ENCODE peak calls at places on chromosomes 3 and 15, in six cellular contexts. C is HCT116, V is PC-3, O is HepG2, Y is K562, X is fibroblast of lung. B is an unnamed sample.

GRCh38 chr3:55780913-55781312 is 293.8 kb upstream of the WNT5A start:
- DNase-seq in C (no peak), V (no peak), O (no peak), Y (no peak), X (no peak), B (no peak)

GRCh38 chr3:181017690-181018089 is 28.2 kb upstream of the DNAJC19 start:
- DNase-seq in C (no peak), V (no peak), O (no peak), Y (no peak), X (peak; percentile 25), B (peak; percentile 12)

GRCh38 chr15:32802296-32802936 is 84.6 kb downstream of the GREM1 start:
- DNase-seq in C (no peak), V (peak; percentile 95), O (no peak), Y (no peak), X (peak; percentile 99), B (peak; percentile 99)

GRCh38 chr15:67472957-67473356 is 48.0 kb upstream of the C15orf61 start:
- DNase-seq in C (no peak), V (no peak), O (no peak), Y (no peak), X (peak; percentile 36), B (peak; percentile 19)

GRCh38 chr3:24678441-24678865 is 183.8 kb upstream of the THRB start:
- DNase-seq in C (no peak), V (peak; percentile 93), O (no peak), Y (no peak), X (peak; percentile 96), B (peak; percentile 96)

GRCh38 chr3:189457201-189457607 is 174.0 kb upstream of the TP63 start:
- DNase-seq in C (no peak), V (peak; percentile 50), O (no peak), Y (no peak), X (peak; percentile 71), B (peak; percentile 69)

GRCh38 chr3:53328750-53329149 is 18.6 kb downstream of the DCP1A start:
- DNase-seq in C (no peak), V (no peak), O (no peak), Y (peak; percentile 29), X (peak; percentile 62), B (peak; percentile 52)

GRCh38 chr15:96166223-96167200 is 164.0 kb upstream of the NR2F2 start:
- DNase-seq in C (no peak), V (no peak), O (no peak), Y (no peak), X (peak; percentile 14), B (peak; percentile 10)

GRCh38 chr15:70627734-70628541 is 135.4 kb downstream of the UACA start:
- DNase-seq in C (no peak), V (no peak), O (no peak), Y (no peak), X (peak; percentile 65), B (peak; percentile 56)

GRCh38 chr15:44319385-44319784 is 30.9 kb downstream of the GOLM2 start:
- DNase-seq in C (no peak), V (no peak), O (no peak), Y (no peak), X (no peak), B (no peak)

GRCh38 chr3:40985195-40985594 is 214.1 kb upstream of the CTNNB1 start:
- DNase-seq in C (no peak), V (no peak), O (no peak), Y (no peak), X (no peak), B (no peak)

GRCh38 chr3:159586587-159587202 is 401.9 kb upstream of the IL12A start:
- DNase-seq in C (peak; percentile 29), V (peak; percentile 71), O (peak; percentile 9), Y (no peak), X (peak; percentile 59), B (peak; percentile 36)

GRCh38 chr3:120497318-120497717 is 46.5 kb upstream of the FSTL1 start:
- DNase-seq in C (no peak), V (peak; percentile 98), O (no peak), Y (no peak), X (peak; percentile 98), B (peak; percentile 98)

GRCh38 chr3:141109761-141110160 is 58.6 kb downstream of the SPSB4 start:
- DNase-seq in C (no peak), V (no peak), O (no peak), Y (no peak), X (no peak), B (no peak)

GRCh38 chr3:54427951-54428871 is 305.9 kb downstream of the CACNA2D3 start:
- DNase-seq in C (peak; percentile 36), V (peak; percentile 70), O (peak; percentile 28), Y (peak; percentile 37), X (peak; percentile 81), B (peak; percentile 80)

GRCh38 chr3:179658584-179658983 is 5.7 kb downstream of the USP13 start:
- DNase-seq in C (no peak), V (no peak), O (no peak), Y (no peak), X (no peak), B (no peak)

GRCh38 chr3:29138171-29138570 is 142.7 kb upstream of the RBMS3 start:
- DNase-seq in C (no peak), V (no peak), O (no peak), Y (no peak), X (no peak), B (no peak)

GRCh38 chr15:59280855-59281254 is 74.2 kb downstream of the LDHAL6B start:
- DNase-seq in C (no peak), V (no peak), O (no peak), Y (no peak), X (no peak), B (no peak)

GRCh38 chr3:183560607-183561006 is 5.1 kb upstream of the KLHL6 start:
- DNase-seq in C (no peak), V (peak; percentile 10), O (no peak), Y (no peak), X (no peak), B (no peak)

GRCh38 chr15:67124111-67124510 is 58.7 kb downstream of the SMAD3 start:
- DNase-seq in C (no peak), V (no peak), O (no peak), Y (no peak), X (no peak), B (no peak)

GRCh38 chr15:64246364-64247189 is 83.8 kb upstream of the PPIB start:
- DNase-seq in C (peak; percentile 87), V (peak; percentile 77), O (peak; percentile 61), Y (peak; percentile 80), X (peak; percentile 95), B (peak; percentile 94)

GRCh38 chr3:118960876-118961275 is 73.8 kb downstream of the IGSF11 start:
- DNase-seq in C (no peak), V (peak; percentile 53), O (no peak), Y (peak; percentile 16), X (peak; percentile 5), B (peak; percentile 2)

GRCh38 chr3:113496924-113497323 is 18.0 kb downstream of the SPICE1 start:
- DNase-seq in C (no peak), V (peak; percentile 39), O (no peak), Y (no peak), X (peak; percentile 36), B (no peak)

GRCh38 chr3:107956991-107957467 is 133.8 kb downstream of the CD47 start:
- DNase-seq in C (no peak), V (no peak), O (no peak), Y (no peak), X (peak; percentile 31), B (peak; percentile 18)

GRCh38 chr15:68204776-68205557 is at the start of gene CALML4:
- DNase-seq in C (no peak), V (peak; percentile 39), O (peak; percentile 74), Y (no peak), X (peak; percentile 47), B (peak; percentile 23)

GRCh38 chr15:39285066-39285465 is 295.8 kb upstream of the THBS1 start:
- DNase-seq in C (no peak), V (no peak), O (no peak), Y (no peak), X (peak; percentile 88), B (peak; percentile 86)

GRCh38 chr3:123104550-123104949 is 37.7 kb downstream of the PDIA5 start:
- DNase-seq in C (no peak), V (peak; percentile 44), O (no peak), Y (no peak), X (peak; percentile 72), B (peak; percentile 64)

GRCh38 chr15:25171856-25172687 is 217.3 kb downstream of the SNRPN start:
- DNase-seq in C (no peak), V (no peak), O (no peak), Y (no peak), X (no peak), B (no peak)

GRCh38 chr3:13483286-13483685 is 3.2 kb downstream of the HDAC11 start:
- DNase-seq in C (no peak), V (no peak), O (no peak), Y (peak; percentile 23), X (no peak), B (no peak)

GRCh38 chr3:172056416-172056815 is 17.0 kb downstream of the FNDC3B start:
- DNase-seq in C (no peak), V (no peak), O (no peak), Y (no peak), X (no peak), B (no peak)
- H4K20me1 ChIP-seq in C (peaks cover 4% of the 10 kb centered on the region), V (peaks cover 69% of the 10 kb centered on the region), O (peaks cover 94% of the 10 kb centered on the region), Y (peaks cover 5% of the 10 kb centered on the region), X (peaks cover 3% of the 10 kb centered on the region), B (peaks cover 94% of the 10 kb centered on the region)

GRCh38 chr15:74798388-74799254 is 14.0 kb upstream of the LMAN1L start:
- DNase-seq in C (no peak), V (no peak), O (no peak), Y (no peak), X (no peak), B (no peak)
- H3K36me3 ChIP-seq in C (peaks cover 11% of the 10 kb centered on the region), V (peaks cover 26% of the 10 kb centered on the region), O (peaks cover 20% of the 10 kb centered on the region), Y (peaks cover 72% of the 10 kb centered on the region), X (peaks cover 24% of the 10 kb centered on the region), B (peaks cover 6% of the 10 kb centered on the region)

GRCh38 chr15:74784426-74784825 is 2.5 kb downstream of the CSK start:
- DNase-seq in C (no peak), V (no peak), O (no peak), Y (no peak), X (no peak), B (no peak)
- H4K20me1 ChIP-seq in C (peaks cover 3% of the 10 kb centered on the region), V (peaks cover 16% of the 10 kb centered on the region), O (peaks cover 17% of the 10 kb centered on the region), Y (peaks cover 25% of the 10 kb centered on the region), X (no peaks in the 10 kb centered on the region), B (peaks cover 70% of the 10 kb centered on the region)

GRCh38 chr15:74653426-74654082 is 37.9 kb downstream of the CLK3 start:
- DNase-seq in C (peak; percentile 27), V (peak; percentile 84), O (no peak), Y (no peak), X (peak; percentile 88), B (peak; percentile 85)

GRCh38 chr15:74657846-74658245 is 38.0 kb downstream of the EDC3 start:
- DNase-seq in C (no peak), V (no peak), O (no peak), Y (peak; percentile 37), X (peak; percentile 83), B (peak; percentile 74)

GRCh38 chr15:74656935-74657535 is 38.8 kb downstream of the EDC3 start:
- DNase-seq in C (no peak), V (no peak), O (no peak), Y (no peak), X (no peak), B (no peak)

GRCh38 chr15:74651251-74651741 is 35.7 kb downstream of the CLK3 start:
- DNase-seq in C (no peak), V (no peak), O (no peak), Y (no peak), X (peak; percentile 65), B (peak; percentile 65)

DNA sequence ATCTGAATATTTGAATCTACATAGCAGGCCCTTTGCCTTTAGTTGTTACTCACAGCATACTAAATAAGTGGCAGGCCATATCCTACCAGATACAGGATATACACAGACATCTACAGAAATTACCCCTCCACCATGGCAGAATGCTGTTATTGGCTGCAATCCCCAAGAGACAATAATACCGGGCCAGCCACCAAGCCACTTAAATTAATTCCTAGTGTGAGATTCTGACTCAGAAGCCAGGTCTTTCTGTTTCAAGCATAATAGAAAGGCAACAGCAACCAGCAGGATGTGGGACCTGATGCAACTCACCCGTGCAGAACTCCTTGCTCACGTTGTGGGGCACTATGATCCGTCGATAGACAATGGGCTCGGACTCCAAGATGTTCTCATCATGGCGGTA is 39.8 kb downstream of the CLK3 start:
- DNase-seq in C (no peak), V (no peak), O (no peak), Y (no peak), X (peak; percentile 62), B (peak; percentile 52)
- H3K36me3 ChIP-seq in C (peaks cover 3% of the 10 kb centered on the region), V (peaks cover 10% of the 10 kb centered on the region), O (peaks cover 9% of the 10 kb centered on the region), Y (peaks cover 19% of the 10 kb centered on the region), X (no peaks in the 10 kb centered on the region), B (no peaks in the 10 kb centered on the region)